ENCODE peak calls at places on chromosomes 4 and X, in eight cellular contexts. One of them, this sample, is unnamed.

GRCh38 chr4:140249351-140249750 is 95.4 kb upstream of the MAML3 start:
- DNase-seq in fibroblast of villous mesenchyme: peak
- DNase-seq in cardiac fibroblast: peak
- DNase-seq in mammary epithelial cell: no peak
- DNase-seq in fibroblast of pulmonary artery: peak
- DNase-seq in bronchial epithelial cell: no peak
- DNase-seq in thyroid gland: no peak
- DNase-seq in brain microvascular endothelial cell: no peak
- DNase-seq in this sample: no peak

GRCh38 chr4:1512738-1513660 is 106.8 kb upstream of the NKX1-1 start:
- DNase-seq in fibroblast of pulmonary artery: peak
- DNase-seq in fibroblast of villous mesenchyme: peak
- DNase-seq in cardiac fibroblast: peak
- DNase-seq in mammary epithelial cell: no peak
- DNase-seq in thyroid gland: peak
- DNase-seq in bronchial epithelial cell: no peak
- DNase-seq in brain microvascular endothelial cell: no peak
- DNase-seq in this sample: no peak

GRCh38 chr4:100391913-100392312 is 125.9 kb downstream of the EMCN start:
- DNase-seq in fibroblast of villous mesenchyme: peak
- DNase-seq in brain microvascular endothelial cell: peak
- DNase-seq in mammary epithelial cell: peak
- DNase-seq in thyroid gland: no peak
- DNase-seq in bronchial epithelial cell: peak
- DNase-seq in cardiac fibroblast: peak
- DNase-seq in fibroblast of pulmonary artery: peak
- DNase-seq in this sample: no peak

GRCh38 chr4:54942735-54943134 is 182.7 kb downstream of the KDR start:
- DNase-seq in mammary epithelial cell: no peak
- DNase-seq in thyroid gland: no peak
- DNase-seq in bronchial epithelial cell: no peak
- DNase-seq in brain microvascular endothelial cell: no peak
- DNase-seq in fibroblast of pulmonary artery: peak
- DNase-seq in cardiac fibroblast: no peak
- DNase-seq in fibroblast of villous mesenchyme: no peak
- DNase-seq in this sample: no peak

GRCh38 chr4:186712690-186713089 is 11.0 kb downstream of the FAT1 start:
- DNase-seq in cardiac fibroblast: peak
- DNase-seq in bronchial epithelial cell: peak
- DNase-seq in brain microvascular endothelial cell: peak
- DNase-seq in mammary epithelial cell: no peak
- DNase-seq in fibroblast of pulmonary artery: no peak
- DNase-seq in fibroblast of villous mesenchyme: no peak
- DNase-seq in thyroid gland: no peak
- DNase-seq in this sample: no peak

GRCh38 chr4:48664938-48665337 is 115.1 kb downstream of the FRYL start:
- DNase-seq in fibroblast of pulmonary artery: no peak
- DNase-seq in thyroid gland: no peak
- DNase-seq in bronchial epithelial cell: peak
- DNase-seq in fibroblast of villous mesenchyme: no peak
- DNase-seq in cardiac fibroblast: no peak
- DNase-seq in brain microvascular endothelial cell: no peak
- DNase-seq in mammary epithelial cell: no peak
- DNase-seq in this sample: no peak

GRCh38 chr4:87079967-87080366 is 140.5 kb downstream of the KLHL8 start:
- DNase-seq in bronchial epithelial cell: no peak
- DNase-seq in brain microvascular endothelial cell: no peak
- DNase-seq in fibroblast of villous mesenchyme: no peak
- DNase-seq in mammary epithelial cell: no peak
- DNase-seq in thyroid gland: no peak
- DNase-seq in cardiac fibroblast: no peak
- DNase-seq in fibroblast of pulmonary artery: no peak
- DNase-seq in this sample: no peak

GRCh38 chrX:46642145-46642544 is 68.6 kb downstream of the CHST7 start:
- DNase-seq in cardiac fibroblast: peak
- DNase-seq in thyroid gland: peak
- DNase-seq in mammary epithelial cell: peak
- DNase-seq in bronchial epithelial cell: no peak
- DNase-seq in fibroblast of pulmonary artery: peak
- DNase-seq in brain microvascular endothelial cell: no peak
- DNase-seq in fibroblast of villous mesenchyme: peak
- DNase-seq in this sample: no peak

GRCh38 chr4:98433608-98434198 is 172.5 kb downstream of the RAP1GDS1 start:
- DNase-seq in bronchial epithelial cell: peak
- DNase-seq in thyroid gland: no peak
- DNase-seq in cardiac fibroblast: no peak
- DNase-seq in fibroblast of pulmonary artery: no peak
- DNase-seq in mammary epithelial cell: no peak
- DNase-seq in fibroblast of villous mesenchyme: no peak
- DNase-seq in brain microvascular endothelial cell: no peak
- DNase-seq in this sample: no peak

GRCh38 chr4:162131256-162131655 is 32.5 kb downstream of the FSTL5 start:
- DNase-seq in thyroid gland: no peak
- DNase-seq in bronchial epithelial cell: peak
- DNase-seq in mammary epithelial cell: peak
- DNase-seq in fibroblast of villous mesenchyme: no peak
- DNase-seq in brain microvascular endothelial cell: no peak
- DNase-seq in cardiac fibroblast: no peak
- DNase-seq in fibroblast of pulmonary artery: no peak
- DNase-seq in this sample: no peak
- TF ChIP-seq CTCF in thyroid gland: no peak
- TF ChIP-seq CTCF in bronchial epithelial cell: no peak
- TF ChIP-seq CTCF in mammary epithelial cell: peak
- TF ChIP-seq CTCF in fibroblast of villous mesenchyme: no peak
- TF ChIP-seq CTCF in brain microvascular endothelial cell: peak
- TF ChIP-seq CTCF in cardiac fibroblast: no peak
- TF ChIP-seq CTCF in fibroblast of pulmonary artery: no peak
- TF ChIP-seq CTCF in this sample: no peak

DNA sequence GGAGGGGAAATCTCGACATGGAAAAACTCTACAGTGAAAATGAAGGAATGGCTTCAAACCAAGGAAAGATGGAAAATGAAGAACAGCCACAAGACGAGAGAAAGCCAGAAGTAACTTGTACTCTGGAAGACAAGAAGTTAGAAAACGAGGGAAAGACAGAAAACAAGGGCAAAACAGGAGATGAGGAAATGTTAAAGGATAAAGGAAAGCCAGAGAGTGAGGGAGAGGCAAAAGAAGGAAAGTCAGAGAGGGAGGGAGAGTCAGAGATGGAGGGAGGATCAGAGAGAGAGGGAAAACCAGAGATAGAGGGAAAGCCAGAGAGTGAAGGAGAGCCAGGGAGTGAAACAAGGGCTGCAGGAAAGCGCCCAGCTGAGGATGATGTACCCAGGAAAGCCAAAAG is 1.3 kb downstream of the TCEAL4 start:
- DNase-seq in fibroblast of pulmonary artery: no peak
- DNase-seq in thyroid gland: no peak
- DNase-seq in cardiac fibroblast: no peak
- DNase-seq in brain microvascular endothelial cell: no peak
- DNase-seq in mammary epithelial cell: no peak
- DNase-seq in fibroblast of villous mesenchyme: no peak
- DNase-seq in bronchial epithelial cell: no peak
- DNase-seq in this sample: no peak
- H3K4me3 ChIP-seq in fibroblast of pulmonary artery: peak
- H3K4me3 ChIP-seq in thyroid gland: no peak
- H3K4me3 ChIP-seq in cardiac fibroblast: peak
- H3K4me3 ChIP-seq in brain microvascular endothelial cell: peak
- H3K4me3 ChIP-seq in mammary epithelial cell: peak
- H3K4me3 ChIP-seq in fibroblast of villous mesenchyme: peak
- H3K4me3 ChIP-seq in bronchial epithelial cell: no peak
- H3K4me3 ChIP-seq in this sample: peak

GRCh38 chr4:176422511-176422910 is 102.7 kb downstream of the SPCS3 start:
- DNase-seq in mammary epithelial cell: no peak
- DNase-seq in cardiac fibroblast: no peak
- DNase-seq in fibroblast of villous mesenchyme: no peak
- DNase-seq in bronchial epithelial cell: no peak
- DNase-seq in thyroid gland: no peak
- DNase-seq in fibroblast of pulmonary artery: no peak
- DNase-seq in brain microvascular endothelial cell: no peak
- DNase-seq in this sample: no peak

GRCh38 chr4:176422031-176422430 is 102.3 kb downstream of the SPCS3 start:
- DNase-seq in bronchial epithelial cell: peak
- DNase-seq in cardiac fibroblast: no peak
- DNase-seq in mammary epithelial cell: no peak
- DNase-seq in fibroblast of villous mesenchyme: no peak
- DNase-seq in thyroid gland: no peak
- DNase-seq in brain microvascular endothelial cell: no peak
- DNase-seq in fibroblast of pulmonary artery: no peak
- DNase-seq in this sample: no peak

DNA sequence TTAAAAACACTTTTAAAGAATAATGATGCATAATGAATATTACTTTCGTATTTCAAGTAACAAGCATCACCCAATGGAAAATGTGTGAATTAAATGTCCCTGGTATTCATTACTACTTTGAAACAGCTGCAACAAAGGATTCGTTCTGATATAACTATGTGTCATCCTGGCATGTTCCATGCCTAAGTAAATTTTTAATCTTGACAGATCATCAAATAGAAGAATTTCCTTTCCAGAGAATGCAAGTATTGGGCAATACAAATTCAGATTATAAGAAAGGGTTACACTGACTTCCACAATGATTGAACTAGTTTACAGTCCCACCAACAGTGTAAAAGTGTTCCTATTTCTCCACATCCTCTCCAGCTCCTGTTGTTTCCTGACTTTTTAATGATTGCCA is 105.3 kb downstream of the SPCS3 start:
- DNase-seq in bronchial epithelial cell: peak
- DNase-seq in fibroblast of pulmonary artery: peak
- DNase-seq in brain microvascular endothelial cell: no peak
- DNase-seq in fibroblast of villous mesenchyme: no peak
- DNase-seq in mammary epithelial cell: peak
- DNase-seq in thyroid gland: no peak
- DNase-seq in cardiac fibroblast: peak
- DNase-seq in this sample: no peak
- TF ChIP-seq CTCF in bronchial epithelial cell: no peak
- TF ChIP-seq CTCF in fibroblast of pulmonary artery: no peak
- TF ChIP-seq CTCF in brain microvascular endothelial cell: no peak
- TF ChIP-seq CTCF in fibroblast of villous mesenchyme: no peak
- TF ChIP-seq CTCF in mammary epithelial cell: no peak
- TF ChIP-seq CTCF in thyroid gland: no peak
- TF ChIP-seq CTCF in cardiac fibroblast: no peak
- TF ChIP-seq CTCF in this sample: no peak

GRCh38 chrX:71111851-71112468 is 583 bp upstream of the IL2RG start:
- DNase-seq in brain microvascular endothelial cell: no peak
- DNase-seq in bronchial epithelial cell: no peak
- DNase-seq in mammary epithelial cell: no peak
- DNase-seq in cardiac fibroblast: no peak
- DNase-seq in thyroid gland: no peak
- DNase-seq in fibroblast of pulmonary artery: no peak
- DNase-seq in fibroblast of villous mesenchyme: no peak
- DNase-seq in this sample: no peak

GRCh38 chrX:71118985-71119535 is 664 bp downstream of the MED12 start:
- DNase-seq in thyroid gland: no peak
- DNase-seq in fibroblast of pulmonary artery: no peak
- DNase-seq in cardiac fibroblast: no peak
- DNase-seq in bronchial epithelial cell: no peak
- DNase-seq in brain microvascular endothelial cell: no peak
- DNase-seq in mammary epithelial cell: no peak
- DNase-seq in fibroblast of villous mesenchyme: no peak
- DNase-seq in this sample: no peak

GRCh38 chrX:71118032-71118984 is at the start of gene MED12:
- DNase-seq in cardiac fibroblast: peak
- DNase-seq in bronchial epithelial cell: peak
- DNase-seq in mammary epithelial cell: peak
- DNase-seq in fibroblast of villous mesenchyme: peak
- DNase-seq in brain microvascular endothelial cell: peak
- DNase-seq in thyroid gland: peak
- DNase-seq in fibroblast of pulmonary artery: peak
- DNase-seq in this sample: no peak

GRCh38 chrX:71117358-71117757 is 1.0 kb upstream of the MED12 start:
- DNase-seq in fibroblast of villous mesenchyme: no peak
- DNase-seq in mammary epithelial cell: no peak
- DNase-seq in cardiac fibroblast: no peak
- DNase-seq in thyroid gland: no peak
- DNase-seq in fibroblast of pulmonary artery: no peak
- DNase-seq in bronchial epithelial cell: no peak
- DNase-seq in brain microvascular endothelial cell: no peak
- DNase-seq in this sample: no peak
- H3K4me3 ChIP-seq in fibroblast of villous mesenchyme: no peak
- H3K4me3 ChIP-seq in mammary epithelial cell: no peak
- H3K4me3 ChIP-seq in cardiac fibroblast: no peak
- H3K4me3 ChIP-seq in thyroid gland: no peak
- H3K4me3 ChIP-seq in fibroblast of pulmonary artery: no peak
- H3K4me3 ChIP-seq in bronchial epithelial cell: no peak
- H3K4me3 ChIP-seq in brain microvascular endothelial cell: no peak
- H3K4me3 ChIP-seq in this sample: no peak

DNA sequence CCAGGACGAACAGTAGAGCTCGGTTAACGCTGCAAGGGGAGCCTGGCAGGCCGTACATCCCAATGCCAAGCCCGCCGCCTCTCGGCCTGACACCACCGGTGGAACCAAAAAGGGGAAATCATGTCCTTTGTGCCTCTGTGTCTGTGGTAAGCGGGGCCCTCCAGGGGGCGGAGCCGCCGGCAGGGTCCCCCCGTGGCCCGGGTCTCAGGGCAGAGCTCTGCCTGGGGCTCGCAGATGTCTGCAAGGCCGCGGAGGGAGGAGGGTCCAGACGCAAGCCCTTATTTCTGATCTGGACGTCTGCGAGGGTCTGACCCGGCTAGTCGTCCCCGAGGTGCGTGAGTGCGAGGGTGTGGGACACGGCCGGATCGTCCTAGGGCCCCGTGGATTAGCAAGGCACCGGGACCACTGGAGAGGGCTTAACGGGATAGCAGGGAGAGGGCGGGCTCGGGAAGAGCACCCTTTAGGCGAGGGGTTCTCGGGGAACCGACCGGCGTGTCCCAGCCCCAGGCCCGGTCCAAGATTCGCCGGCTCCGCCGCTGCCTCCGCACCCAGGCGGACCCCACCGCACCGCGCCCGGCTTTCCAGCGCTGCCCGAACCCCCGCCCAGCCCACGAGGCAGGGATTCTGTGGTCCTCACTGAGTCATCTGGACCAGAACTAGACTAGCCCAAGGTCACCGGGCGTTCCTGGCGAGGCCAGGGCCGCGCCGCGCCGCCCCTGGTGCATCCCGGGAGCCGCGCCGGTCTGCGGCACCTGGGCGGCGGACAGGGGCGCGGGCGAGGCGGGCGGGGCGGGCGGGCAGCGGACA is 858 bp upstream of the FAM193A start:
- DNase-seq in thyroid gland: peak
- DNase-seq in mammary epithelial cell: no peak
- DNase-seq in bronchial epithelial cell: no peak
- DNase-seq in cardiac fibroblast: peak
- DNase-seq in brain microvascular endothelial cell: no peak
- DNase-seq in fibroblast of pulmonary artery: peak
- DNase-seq in fibroblast of villous mesenchyme: peak
- DNase-seq in this sample: no peak
- TF ChIP-seq CTCF in thyroid gland: no peak
- TF ChIP-seq CTCF in mammary epithelial cell: no peak
- TF ChIP-seq CTCF in bronchial epithelial cell: peak
- TF ChIP-seq CTCF in cardiac fibroblast: no peak
- TF ChIP-seq CTCF in brain microvascular endothelial cell: peak
- TF ChIP-seq CTCF in fibroblast of pulmonary artery: no peak
- TF ChIP-seq CTCF in fibroblast of villous mesenchyme: no peak
- TF ChIP-seq CTCF in this sample: no peak